ENCODE peak calls at places on chromosomes 1 and 21, in four cellular contexts. M is ascending aorta, X is astrocyte of the spinal cord, T is HL-60. V is an unnamed sample.

GRCh38 chr1:41530411-41530810 is 45.9 kb upstream of the EDN2 start:
- DNase-seq in M (no peak), X (no peak), T (no peak), V (no peak)

GRCh38 chr1:155177192-155177917 is 3.7 kb downstream of the TRIM46 start:
- DNase-seq in M (peak; percentile 5), X (no peak), T (no peak), V (no peak)

GRCh38 chr1:236167154-236167553 is 24.8 kb downstream of the GPR137B start:
- DNase-seq in M (no peak), X (no peak), T (no peak), V (no peak)

GRCh38 chr1:42484382-42484781 is 21.3 kb downstream of the CCDC30 start:
- DNase-seq in M (no peak), X (peak; percentile 87), T (no peak), V (peak; percentile 87)

GRCh38 chr21:42145569-42146250 is 73.2 kb upstream of the ABCG1 start:
- DNase-seq in M (peak; percentile 5), X (peak; percentile 45), T (peak; percentile 24), V (peak; percentile 74)

GRCh38 chr1:48677306-48678287 is 99.1 kb downstream of the BEND5 start:
- DNase-seq in M (no peak), X (peak; percentile 67), T (no peak), V (peak; percentile 53)

GRCh38 chr1:219858980-219859379 is 69.4 kb downstream of the SLC30A10 start:
- DNase-seq in M (no peak), X (no peak), T (no peak), V (no peak)

GRCh38 chr1:3890389-3891328 is 9.4 kb downstream of the C1orf174 start:
- DNase-seq in M (no peak), X (no peak), T (peak; percentile 63), V (no peak)

GRCh38 chr1:234322097-234322496 is 51.2 kb upstream of the COA6 start:
- DNase-seq in M (no peak), X (no peak), T (no peak), V (no peak)

GRCh38 chr21:29470397-29470796 is 171.7 kb downstream of the BACH1 start:
- DNase-seq in M (no peak), X (no peak), T (no peak), V (no peak)
- TF ChIP-seq CTCF in M (no peak), X (no peak), T (no peak), V (no peak)

DNA sequence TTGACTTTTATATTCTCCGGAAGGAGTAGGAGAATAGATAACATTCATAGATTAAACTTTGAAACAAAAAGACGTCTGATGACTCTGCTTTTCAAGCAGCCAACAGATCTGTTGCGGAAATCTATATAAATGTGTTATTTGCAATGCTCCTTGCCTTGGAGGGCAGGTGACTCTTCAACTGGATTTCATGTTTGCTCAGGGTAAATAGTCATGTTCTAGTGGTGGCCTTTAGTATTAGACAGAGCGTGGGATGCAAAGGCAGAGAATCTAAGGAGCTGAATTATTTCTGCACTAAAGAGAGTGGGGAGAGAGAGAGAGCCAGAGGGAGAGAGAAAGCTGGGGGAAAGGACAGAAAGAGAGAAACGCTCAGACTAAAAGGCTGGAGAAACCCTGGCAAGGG is 454.3 kb downstream of the AJAP1 start:
- DNase-seq in M (no peak), X (no peak), T (no peak), V (no peak)
- H3K4me3 ChIP-seq in M (no peak overlapping the region), X (no peak overlapping the region), T (no peak overlapping the region), V (no peak overlapping the region)

DNA sequence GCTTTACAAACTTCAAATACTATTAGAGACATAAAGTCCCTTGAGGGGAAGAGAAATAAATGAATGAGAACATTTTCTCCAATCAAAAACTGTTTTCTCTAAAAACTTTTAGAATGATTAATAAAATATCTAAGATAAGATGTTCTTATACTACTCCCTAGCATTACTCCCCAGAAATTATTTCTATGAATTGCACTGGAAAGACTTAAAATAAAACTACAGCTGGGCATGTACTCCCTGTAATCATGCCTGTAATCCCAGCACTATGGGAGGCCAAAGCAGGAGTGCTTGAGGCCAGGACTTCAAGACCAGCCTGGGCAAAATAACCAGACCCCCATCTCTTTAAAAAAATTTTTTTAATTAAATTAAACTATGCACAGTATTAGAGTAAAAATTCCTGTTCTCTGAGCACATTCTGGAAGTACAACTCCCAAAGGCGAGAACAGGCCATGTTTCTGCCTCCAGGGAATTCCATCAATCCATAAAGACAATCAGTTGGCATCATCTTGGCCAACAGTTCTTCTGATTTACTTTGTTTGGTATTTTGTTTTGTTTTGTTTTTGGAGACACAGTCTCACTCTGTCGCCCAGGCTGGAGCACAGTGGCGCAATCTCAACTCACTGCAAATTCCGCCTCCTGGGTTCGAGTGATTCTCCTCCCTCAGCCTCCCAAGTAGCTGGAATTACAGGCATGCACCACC is 77.9 kb downstream of the TGFBR3 start:
- DNase-seq in M (no peak), X (no peak), T (no peak), V (no peak)
- TF ChIP-seq CTCF in M (no peak), X (no peak), T (no peak), V (no peak)

DNA sequence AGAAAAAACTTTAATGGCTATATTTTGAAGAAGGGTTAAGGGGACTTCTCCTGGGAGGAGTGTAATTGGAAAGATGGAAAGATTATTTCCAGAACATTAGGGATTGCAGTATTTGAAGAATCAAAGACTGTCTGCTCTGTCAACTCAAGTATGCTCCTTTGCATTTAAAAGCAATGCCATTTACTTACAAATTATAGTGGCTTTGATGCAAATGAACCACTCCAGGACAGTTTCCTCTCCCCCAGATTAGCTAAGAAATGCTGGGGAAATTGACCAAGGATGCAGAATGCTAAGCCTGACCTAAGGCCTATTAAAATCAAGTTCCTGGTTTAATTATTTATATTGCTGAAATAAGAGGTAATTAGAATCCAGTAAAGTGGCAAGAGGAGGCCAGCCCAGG is 110.5 kb upstream of the CAMK1G start:
- DNase-seq in M (no peak), X (no peak), T (no peak), V (no peak)
- H3K4me3 ChIP-seq in M (no peak overlapping the region), X (no peak overlapping the region), T (no peak overlapping the region), V (no peak overlapping the region)

GRCh38 chr21:38170705-38171682 is 85.8 kb upstream of the KCNJ15 start:
- DNase-seq in M (no peak), X (peak; percentile 32), T (no peak), V (peak; percentile 44)

GRCh38 chr21:38170283-38170682 is 86.5 kb upstream of the KCNJ15 start:
- DNase-seq in M (no peak), X (peak; percentile 61), T (no peak), V (peak; percentile 59)

GRCh38 chr21:38167345-38167744 is 89.4 kb upstream of the KCNJ15 start:
- DNase-seq in M (no peak), X (no peak), T (no peak), V (no peak)

GRCh38 chr21:38175321-38175720 is 81.5 kb upstream of the KCNJ15 start:
- DNase-seq in M (no peak), X (no peak), T (no peak), V (peak; percentile 16)

GRCh38 chr21:38171723-38172344 is 85.0 kb upstream of the KCNJ15 start:
- DNase-seq in M (no peak), X (peak; percentile 69), T (no peak), V (peak; percentile 77)
- TF ChIP-seq CTCF in M (no peak), X (peak; percentile 42), T (no peak), V (peak; percentile 23)